ENCODE peak calls at places on chromosomes 11 and 22, in nine cellular contexts. V is T follicular helper cell; I is ELR; Y is head of caudate nucleus; A is SJCRH30; G is ELF-1; H is activated T-cell treated with anti-CD3 and anti-CD28 coated beads, Interleukin-2, amount 50 U/mL, for 24 hours; N is ureter; U is H54. Q is an unnamed sample.

GRCh38 chr11:95659088-95659487 is 130.5 kb downstream of the FAM76B start:
- DNase-seq in U (no peak), I (peak), A (no peak), N (no peak), G (no peak), Y (no peak), V (no peak), H (no peak), Q (no peak)

GRCh38 chr11:88455974-88456373 is 118.4 kb upstream of the CTSC start:
- DNase-seq in H (no peak), N (no peak), V (no peak), G (no peak), Y (no peak), I (no peak), U (no peak), A (no peak), Q (no peak)

GRCh38 chr11:83540112-83540675 is 254.0 kb upstream of the CCDC90B start:
- DNase-seq in Y (no peak), A (peak), U (no peak), N (no peak), H (no peak), V (no peak), I (no peak), G (peak), Q (no peak)

GRCh38 chr22:44088976-44089570 is 65.0 kb downstream of the PARVB start:
- DNase-seq in H (no peak), A (no peak), Y (peak), I (no peak), N (no peak), G (no peak), V (no peak), U (peak), Q (no peak)

GRCh38 chr11:2298795-2299747 is 2.6 kb downstream of the C11orf21 start:
- DNase-seq in Y (no peak), V (no peak), N (peak), U (no peak), G (peak), I (peak), A (peak), H (peak), Q (peak)

GRCh38 chr11:13972033-13972910 is 9.7 kb downstream of the SPON1 start:
- DNase-seq in G (no peak), U (no peak), A (no peak), I (no peak), Y (no peak), N (peak), H (no peak), V (no peak), Q (no peak)

GRCh38 chr11:10604340-10604748 is 35.9 kb upstream of the LYVE1 start:
- DNase-seq in U (no peak), I (no peak), H (no peak), N (no peak), V (no peak), G (no peak), A (peak), Y (no peak), Q (no peak)

GRCh38 chr11:29319231-29319630 is 697.6 kb downstream of the KCNA4 start:
- DNase-seq in Y (no peak), G (no peak), V (no peak), I (no peak), U (no peak), N (no peak), H (no peak), A (no peak), Q (no peak)

GRCh38 chr22:46377566-46378498 is 42.3 kb downstream of the TRMU start:
- DNase-seq in G (peak), I (peak), A (peak), U (peak), H (no peak), Y (no peak), V (no peak), N (peak), Q (no peak)

GRCh38 chr22:43925433-43926348 is 2.1 kb downstream of the PNPLA3 start:
- DNase-seq in A (peak), U (peak), G (peak), H (no peak), Y (peak), N (peak), I (peak), V (no peak), Q (peak)

Q was measured in SK-N-DZ.